ENCODE peak calls at places on chromosomes 16 and 17, in four cellular contexts. W, B, C and U are unnamed samples.

GRCh38 chr17:38733315-38734234 is 3.4 kb downstream of the CISD3 start:
- DNase-seq in W (no peak), B (no peak), C (no peak), U (no peak)

GRCh38 chr17:56756536-56756935 is 77.2 kb downstream of the C17orf67 start:
- DNase-seq in W (peak; percentile 42), B (no peak), C (peak; percentile 81), U (peak; percentile 45)

GRCh38 chr16:86362155-86362849 is 148.0 kb upstream of the FOXF1 start:
- DNase-seq in W (no peak), B (no peak), C (no peak), U (no peak)

GRCh38 chr16:29986931-29987330 is 8.5 kb downstream of the HIRIP3 start:
- DNase-seq in W (no peak), B (no peak), C (no peak), U (no peak)

GRCh38 chr17:73142763-73143395 is 21.9 kb upstream of the SSTR2 start:
- DNase-seq in W (peak; percentile 51), B (peak; percentile 24), C (no peak), U (no peak)

GRCh38 chr17:15081008-15081407 is 184.1 kb downstream of the PMP22 start:
- DNase-seq in W (no peak), B (no peak), C (no peak), U (no peak)

GRCh38 chr17:21132428-21132827 is 5.7 kb downstream of the DHRS7B start:
- DNase-seq in W (no peak), B (no peak), C (no peak), U (no peak)

GRCh38 chr17:78723957-78724356 is 58.1 kb downstream of the CYTH1 start:
- DNase-seq in W (no peak), B (no peak), C (no peak), U (no peak)

GRCh38 chr16:23290189-23291062 is 11.7 kb upstream of the SCNN1B start:
- DNase-seq in W (no peak), B (no peak), C (no peak), U (no peak)

GRCh38 chr17:2189231-2189630 is 114.4 kb downstream of the SMG6 start:
- DNase-seq in W (no peak), B (no peak), C (no peak), U (no peak)

GRCh38 chr17:74840989-74841666 is 18.6 kb downstream of the GRIN2C start:
- DNase-seq in W (peak; percentile 49), B (peak; percentile 76), C (peak; percentile 29), U (no peak)

GRCh38 chr17:78132086-78132676 is 1.6 kb downstream of the TMC8 start:
- DNase-seq in W (no peak), B (no peak), C (no peak), U (no peak)

GRCh38 chr17:58686980-58687379 is 4.9 kb downstream of the TEX14 start:
- DNase-seq in W (no peak), B (no peak), C (no peak), U (no peak)

GRCh38 chr16:15775663-15776304 is 81.0 kb downstream of the MYH11 start:
- DNase-seq in W (no peak), B (no peak), C (no peak), U (no peak)

GRCh38 chr17:35084987-35085386 is 21.5 kb upstream of the RFFL start:
- DNase-seq in W (peak; percentile 25), B (no peak), C (peak; percentile 40), U (no peak)

GRCh38 chr16:79370736-79371135 is 229.8 kb downstream of the MAF start:
- DNase-seq in W (no peak), B (no peak), C (no peak), U (no peak)

GRCh38 chr17:68053237-68054030 is 17.9 kb downstream of the KPNA2 start:
- DNase-seq in W (peak; percentile 85), B (no peak), C (peak; percentile 91), U (peak; percentile 83)

GRCh38 chr16:87183647-87184046 is 133.5 kb downstream of the C16orf95 start:
- DNase-seq in W (no peak), B (no peak), C (no peak), U (no peak)

GRCh38 chr16:1830213-1830612 is 3.2 kb downstream of the FAHD1 start:
- DNase-seq in W (no peak), B (peak; percentile 56), C (peak; percentile 21), U (no peak)

GRCh38 chr17:36092228-36092627 is 2.3 kb upstream of the CCL3 start:
- DNase-seq in W (no peak), B (no peak), C (no peak), U (no peak)

GRCh38 chr17:49053171-49053829 is 56.1 kb downstream of the IGF2BP1 start:
- DNase-seq in W (no peak), B (no peak), C (no peak), U (no peak)

GRCh38 chr17:31696184-31696602 is 162.9 kb downstream of the COPRS start:
- DNase-seq in W (peak; percentile 84), B (peak; percentile 16), C (peak; percentile 96), U (peak; percentile 95)

GRCh38 chr17:47785538-47786123 is 36.0 kb downstream of the OSBPL7 start:
- DNase-seq in W (peak; percentile 50), B (no peak), C (peak; percentile 20), U (no peak)

GRCh38 chr16:53864819-53865491 is 161.0 kb downstream of the FTO start:
- DNase-seq in W (no peak), B (no peak), C (no peak), U (no peak)

GRCh38 chr17:40399185-40399584 is 18.5 kb downstream of the TOP2A start:
- DNase-seq in W (peak; percentile 80), B (no peak), C (peak; percentile 84), U (peak; percentile 34)

GRCh38 chr17:40404003-40404402 is 13.7 kb downstream of the TOP2A start:
- DNase-seq in W (no peak), B (no peak), C (no peak), U (no peak)

GRCh38 chr17:40407460-40407859 is 10.2 kb downstream of the TOP2A start:
- DNase-seq in W (no peak), B (no peak), C (no peak), U (no peak)

GRCh38 chr17:40402668-40403067 is 15.0 kb downstream of the TOP2A start:
- DNase-seq in W (no peak), B (no peak), C (no peak), U (no peak)
- TF ChIP-seq CTCF in W (no peak), B (no peak), C (no peak), U (no peak)

DNA sequence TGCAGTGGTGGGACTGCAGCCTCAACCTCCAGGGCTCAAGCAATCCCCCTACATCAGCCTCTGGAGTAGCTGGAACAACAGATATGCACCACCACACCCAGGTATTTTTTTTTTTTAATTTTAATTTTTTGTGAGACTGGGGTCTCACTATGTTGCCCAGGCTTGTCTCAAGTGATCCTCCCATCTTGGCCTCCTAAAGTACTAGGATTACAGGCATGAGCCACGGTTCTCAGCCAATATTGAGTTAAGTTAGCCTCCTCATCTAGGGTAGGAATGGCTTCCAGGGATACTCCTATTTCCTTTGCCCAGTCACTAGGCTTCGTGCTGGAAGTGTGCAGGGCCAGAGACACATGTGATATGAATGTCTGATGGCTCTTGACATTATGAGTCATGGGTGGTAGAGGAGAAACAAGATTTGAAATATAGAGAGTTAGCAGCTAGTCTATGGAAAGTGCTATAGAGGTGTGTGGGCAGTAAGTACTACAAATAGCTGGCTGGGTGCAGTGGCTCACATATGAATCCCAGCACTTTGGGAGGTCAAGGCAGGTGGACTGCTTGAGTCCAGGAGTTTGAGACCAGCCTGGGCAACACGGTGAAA is 8.0 kb upstream of the HES7 start:
- DNase-seq in W (no peak), B (no peak), C (no peak), U (no peak)
- TF ChIP-seq CTCF in W (no peak), B (no peak), C (no peak), U (no peak)

GRCh38 chr17:79977711-79978544 is 57.7 kb downstream of the TBC1D16 start:
- DNase-seq in W (no peak), B (peak; percentile 61), C (no peak), U (no peak)

GRCh38 chr17:79977161-79977631 is 58.5 kb downstream of the TBC1D16 start:
- DNase-seq in W (no peak), B (no peak), C (no peak), U (no peak)

GRCh38 chr17:79976451-79976850 is 59.2 kb downstream of the TBC1D16 start:
- DNase-seq in W (no peak), B (no peak), C (no peak), U (no peak)

GRCh38 chr17:79975498-79976134 is 60.1 kb downstream of the TBC1D16 start:
- DNase-seq in W (no peak), B (no peak), C (no peak), U (no peak)

GRCh38 chr17:79974786-79975497 is 60.7 kb downstream of the TBC1D16 start:
- DNase-seq in W (no peak), B (no peak), C (no peak), U (no peak)
- TF ChIP-seq CTCF in W (no peak), B (no peak), C (no peak), U (peak; percentile 4)

GRCh38 chr16:77437859-77438258 is 3.0 kb upstream of the ADAMTS18 start:
- DNase-seq in W (peak; percentile 33), B (no peak), C (peak; percentile 52), U (peak; percentile 27)
- TF ChIP-seq CTCF in W (no peak), B (no peak), C (no peak), U (peak; percentile 65)

GRCh38 chr17:43528319-43528987 is 17.7 kb downstream of the ETV4 start:
- DNase-seq in W (no peak), B (peak; percentile 85), C (no peak), U (no peak)
- TF ChIP-seq CTCF in W (no peak), B (no peak), C (no peak), U (no peak)

GRCh38 chr17:45895969-45896793 is 1.8 kb downstream of the MAPT start:
- DNase-seq in W (no peak), B (no peak), C (no peak), U (no peak)
- TF ChIP-seq CTCF in W (no peak), B (no peak), C (no peak), U (no peak)